ENCODE peak calls at places on chromosomes 7 and 10, in ten cellular contexts. N is PC-9, Z is suprapubic skin, A is HFF-Myc, E is cardiac muscle cell, Q is H9, R is RWPE2, I is GM20000, Y is nephron progenitor cell, O is neural crest cell. M is an unnamed sample.

GRCh38 chr7:85630904-85631582 is 444.2 kb upstream of the SEMA3D start:
- DNase-seq in Q (no peak), E (no peak), O (no peak), A (no peak), Y (no peak), I (no peak), Z (no peak), N (no peak), R (no peak), M (no peak)

GRCh38 chr7:16015981-16016380 is 329.5 kb upstream of the MEOX2 start:
- DNase-seq in R (no peak), I (no peak), N (no peak), E (no peak), Y (no peak), O (no peak), Z (no peak), Q (no peak), A (no peak), M (no peak)

GRCh38 chr7:70353310-70353947 is 755.2 kb downstream of the AUTS2 start:
- DNase-seq in I (no peak), O (no peak), R (no peak), Q (no peak), Y (no peak), Z (no peak), A (no peak), E (no peak), N (no peak), M (no peak)

GRCh38 chr10:32160866-32161265 is 104.6 kb upstream of the KIF5B start:
- DNase-seq in Y (no peak), Z (no peak), N (no peak), R (no peak), Q (no peak), E (no peak), O (no peak), A (no peak), I (no peak), M (no peak)

GRCh38 chr10:17200885-17201164 is 647 bp downstream of the TRDMT1 start:
- DNase-seq in O (no peak), Q (no peak), R (no peak), Y (no peak), N (peak; percentile 47), Z (no peak), E (peak; percentile 42), I (peak; percentile 22), A (no peak), M (no peak)

GRCh38 chr10:81873932-81874816 is 820 bp upstream of the NRG3 start:
- DNase-seq in A (no peak), E (peak; percentile 95), O (peak; percentile 69), I (peak; percentile 46), Z (no peak), Y (peak; percentile 87), R (no peak), Q (peak; percentile 85), N (no peak), M (peak; percentile 93)

GRCh38 chr10:85995791-85996190 is 370.8 kb downstream of the GRID1 start:
- DNase-seq in Y (no peak), N (no peak), A (no peak), I (peak; percentile 36), Z (no peak), Q (no peak), R (no peak), E (peak; percentile 40), O (no peak), M (no peak)

GRCh38 chr7:22295402-22296264 is 61.3 kb downstream of the RAPGEF5 start:
- DNase-seq in E (no peak), Q (no peak), O (no peak), R (no peak), I (no peak), A (no peak), N (no peak), Z (no peak), Y (no peak), M (no peak)

GRCh38 chr7:129739427-129739826 is 127.9 kb downstream of the NRF1 start:
- DNase-seq in Y (no peak), A (no peak), Q (no peak), I (no peak), N (no peak), Z (no peak), R (no peak), E (peak; percentile 80), O (no peak), M (no peak)

GRCh38 chr10:99368646-99369045 is 39.5 kb downstream of the CNNM1 start:
- DNase-seq in I (no peak), Z (no peak), E (no peak), N (no peak), O (no peak), A (no peak), Q (no peak), Y (no peak), R (no peak), M (no peak)

DNA sequence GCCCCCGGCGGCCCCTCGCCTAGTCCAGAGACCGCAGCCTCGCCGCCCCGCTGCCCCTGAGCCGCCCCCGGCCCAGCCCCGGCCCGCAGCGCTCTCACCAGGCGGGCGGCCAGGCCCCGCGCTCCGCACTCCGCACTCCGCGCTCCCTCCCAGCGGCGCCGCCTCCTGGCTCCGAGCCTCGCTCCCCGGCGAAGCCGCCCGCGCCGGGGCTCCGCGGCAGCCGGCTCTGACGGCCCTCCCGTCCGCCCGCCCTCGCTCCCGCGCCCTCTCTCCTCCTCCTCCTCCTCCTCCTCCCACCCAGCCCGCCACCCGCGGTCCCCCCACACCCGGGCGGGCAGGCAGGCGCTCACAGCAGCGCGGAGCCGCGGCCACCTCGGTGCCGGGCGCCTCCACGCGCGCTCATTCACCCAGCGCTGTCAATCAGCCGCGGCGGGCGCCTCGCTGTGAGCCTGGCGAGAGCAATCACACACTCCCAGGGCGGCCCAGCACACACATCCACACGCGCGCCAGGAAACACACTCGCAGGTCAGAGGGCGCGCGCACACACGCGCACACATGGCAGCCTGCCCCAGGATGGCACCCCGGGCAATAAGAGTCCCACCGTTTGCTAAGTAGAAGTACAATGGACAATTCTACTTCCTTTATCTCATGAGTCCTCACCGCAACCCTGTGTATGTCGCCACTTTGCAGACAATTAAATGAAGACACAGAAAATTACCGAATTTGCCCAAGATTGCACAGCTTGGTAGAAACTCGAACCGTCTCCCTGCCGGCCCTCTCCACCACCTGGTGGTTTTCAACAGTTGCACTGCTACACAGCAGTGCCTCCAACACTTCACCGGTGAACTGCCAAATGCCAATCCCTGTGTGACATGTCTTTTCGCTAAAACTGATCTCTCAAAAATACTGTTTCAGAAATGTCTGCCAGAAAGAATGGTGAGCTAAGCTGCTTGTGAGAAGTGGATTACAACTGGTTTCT is at the start of gene PRRT4:
- DNase-seq in O (peak; percentile 38), R (no peak), A (no peak), Z (peak; percentile 73), E (peak; percentile 80), Q (no peak), Y (peak; percentile 75), I (peak; percentile 74), N (no peak), M (no peak)
- TF ChIP-seq CTCF in O (peak; percentile 21), R (no peak), A (no peak), Z (no peak), E (peak; percentile 6), Q (peak; percentile 28), Y (no peak), I (no peak), N (no peak), M (no peak)

DNA sequence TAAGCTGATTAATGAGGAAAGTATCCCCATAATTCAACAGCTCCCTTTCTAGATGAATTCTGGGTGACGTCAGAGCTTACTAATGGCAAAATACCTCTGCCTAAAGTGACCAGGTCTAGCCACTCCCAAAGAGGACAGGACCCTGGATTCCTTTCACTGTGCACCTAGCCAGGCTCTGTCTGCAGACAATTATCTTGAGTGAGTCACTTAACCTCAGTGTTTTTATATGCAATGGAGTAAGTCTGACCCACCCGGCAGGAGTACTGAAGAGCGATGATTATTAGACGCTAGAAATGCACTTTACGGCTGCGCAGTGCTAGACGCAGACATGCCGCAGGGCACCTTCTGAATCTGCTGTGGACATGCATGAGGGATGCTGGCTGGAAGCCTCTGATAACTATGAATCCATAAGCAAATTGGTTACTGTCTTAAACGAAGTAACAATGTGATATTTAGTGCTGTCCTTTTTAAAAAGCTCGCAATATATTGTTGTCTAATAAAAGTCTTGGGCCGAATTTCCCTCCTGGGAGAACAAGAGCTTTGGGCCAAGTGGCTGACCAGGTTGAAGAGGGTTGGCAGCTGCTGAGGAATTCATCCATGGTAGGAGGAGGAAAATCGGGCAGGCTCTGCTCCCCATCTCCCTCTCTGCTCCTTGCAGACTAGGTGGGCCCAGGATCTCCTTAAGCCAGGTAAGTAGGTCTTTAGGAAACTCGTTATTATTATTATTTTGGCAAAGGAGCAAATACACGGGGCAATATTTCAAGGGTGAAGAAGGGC is 4.6 kb upstream of the INPP5A start:
- DNase-seq in I (no peak), E (no peak), N (peak; percentile 99), Z (no peak), Q (no peak), R (peak; percentile 87), Y (peak; percentile 1), O (no peak), A (peak; percentile 87), M (peak; percentile 40)
- TF ChIP-seq CTCF in I (no peak), E (no peak), N (no peak), Z (no peak), Q (no peak), R (no peak), Y (no peak), O (no peak), A (no peak), M (no peak)

DNA sequence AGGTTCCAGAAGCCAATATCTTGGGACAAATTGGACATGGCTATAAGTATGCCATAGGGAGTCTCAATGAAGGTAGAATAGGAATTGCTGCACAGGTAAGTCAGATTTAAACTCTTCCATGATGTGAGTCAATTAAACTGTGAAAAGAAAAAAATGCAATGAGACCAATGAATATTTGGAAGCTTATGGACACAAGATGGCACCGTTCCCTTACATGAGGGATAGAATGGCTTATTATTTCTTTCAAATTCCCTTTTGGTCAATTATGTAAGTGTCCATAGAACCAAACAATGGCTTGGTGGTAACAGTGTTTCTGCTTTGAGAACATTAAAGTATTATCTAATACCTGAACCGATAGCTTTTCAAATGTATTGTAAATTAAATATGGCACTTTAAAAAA is 35.6 kb downstream of the ACADSB start:
- DNase-seq in I (no peak), N (peak; percentile 36), Z (no peak), Q (no peak), A (no peak), R (no peak), E (no peak), Y (no peak), O (no peak), M (no peak)
- TF ChIP-seq CTCF in I (no peak), N (peak; percentile 59), Z (no peak), Q (peak; percentile 44), A (no peak), R (peak; percentile 13), E (peak; percentile 10), Y (peak; percentile 7), O (peak; percentile 44), M (peak; percentile 73)

DNA sequence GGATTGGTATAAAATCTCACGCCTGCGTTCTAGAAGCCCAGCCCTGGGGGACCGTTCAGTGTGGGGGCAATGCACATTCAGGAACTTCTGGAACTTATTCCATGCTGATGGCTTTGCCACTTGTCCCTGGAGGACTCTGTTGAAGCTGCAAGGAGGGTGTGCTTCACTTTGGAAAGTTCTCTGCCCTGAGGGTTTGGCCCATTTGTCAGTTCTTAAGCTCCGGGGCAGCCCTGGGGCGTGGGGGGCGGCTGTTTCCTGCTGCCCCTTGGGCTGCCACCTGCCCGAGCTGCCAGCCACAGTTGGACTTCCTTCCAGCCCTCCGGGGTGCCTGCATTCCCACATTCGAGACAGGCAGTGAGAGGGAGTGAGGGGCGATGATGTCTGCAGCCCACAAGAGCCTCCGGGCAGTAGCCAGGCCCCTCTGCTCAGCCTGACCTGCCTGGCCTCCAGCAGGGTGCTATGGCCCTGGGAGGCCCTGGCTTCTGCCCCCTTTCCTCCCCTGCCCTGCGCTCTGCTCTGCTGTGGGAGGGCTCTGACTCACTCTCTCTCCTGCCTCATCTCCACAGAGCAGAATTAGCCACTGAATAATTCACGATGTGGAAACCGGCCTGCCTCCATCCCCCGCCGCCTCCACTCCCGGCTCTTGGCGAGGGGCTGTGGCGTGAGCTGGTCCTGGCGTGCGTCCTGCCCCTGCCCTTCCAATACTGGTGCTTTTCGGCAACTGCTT is 1.9 kb downstream of the TTYH3 start:
- DNase-seq in N (peak; percentile 71), O (no peak), Q (no peak), Y (no peak), Z (no peak), E (no peak), R (no peak), I (no peak), A (no peak), M (no peak)
- TF ChIP-seq CTCF in N (no peak), O (no peak), Q (no peak), Y (no peak), Z (no peak), E (no peak), R (no peak), I (no peak), A (no peak), M (no peak)

M was measured in chondrocyte.